ENCODE peak calls at places on chromosomes 13 and 19, in five cellular contexts. H, R, A, T and G are unnamed samples.

GRCh38 chr13:24680258-24680920 is at the start of gene ATP12A:
- DNase-seq in A (no peak), R (no peak), H (no peak), T (no peak), G (no peak)

GRCh38 chr19:46944918-46945628 is 74.6 kb upstream of the NPAS1 start:
- DNase-seq in R (peak), T (peak), A (no peak), H (peak), G (peak)

GRCh38 chr19:28046932-28047331 is 1166.0 kb downstream of the UQCRFS1 start:
- DNase-seq in T (no peak), R (no peak), A (no peak), H (no peak), G (no peak)

GRCh38 chr19:58067240-58067912 is 8.3 kb downstream of the ZNF135 start:
- DNase-seq in H (no peak), R (no peak), A (no peak), T (no peak), G (no peak)

GRCh38 chr19:33868076-33868735 is 71.5 kb downstream of the KCTD15 start:
- DNase-seq in T (no peak), H (no peak), R (peak), A (no peak), G (no peak)

GRCh38 chr13:78499802-78500201 is 103.5 kb downstream of the POU4F1 start:
- DNase-seq in T (no peak), A (no peak), H (no peak), R (no peak), G (no peak)

GRCh38 chr19:57269515-57270250 is 10.6 kb upstream of the ZNF460 start:
- DNase-seq in H (no peak), T (no peak), R (no peak), A (no peak), G (no peak)

GRCh38 chr19:54561840-54562239 is 11.8 kb upstream of the LILRA2 start:
- DNase-seq in A (no peak), H (no peak), T (no peak), R (no peak), G (no peak)

GRCh38 chr19:13765395-13766094 is 1.2 kb downstream of the MRI1 start:
- DNase-seq in A (no peak), H (no peak), R (no peak), T (no peak), G (no peak)

GRCh38 chr19:11166281-11167142 is 10.9 kb upstream of the SPC24 start:
- DNase-seq in H (no peak), A (no peak), R (no peak), T (no peak), G (no peak)

GRCh38 chr13:28503182-28503980 is 8.5 kb upstream of the FLT1 start:
- DNase-seq in H (no peak), T (no peak), A (no peak), R (no peak), G (no peak)

GRCh38 chr13:45416521-45417125 is 1.6 kb downstream of the SLC25A30 start:
- DNase-seq in T (no peak), A (no peak), R (peak), H (no peak), G (no peak)

GRCh38 chr13:40152904-40153303 is 497.4 kb downstream of the COG6 start:
- DNase-seq in R (no peak), T (no peak), A (no peak), H (no peak), G (no peak)

GRCh38 chr19:54232552-54232934 is 9.7 kb upstream of the LILRB3 start:
- DNase-seq in A (no peak), R (no peak), T (no peak), H (no peak), G (no peak)

GRCh38 chr19:53538378-53539109 is 599 bp downstream of the ZNF331 start:
- DNase-seq in H (no peak), R (no peak), A (no peak), T (peak), G (no peak)

GRCh38 chr13:98466634-98467236 is 110.2 kb downstream of the STK24 start:
- DNase-seq in T (peak), A (peak), R (no peak), H (no peak), G (no peak)

GRCh38 chr19:39372941-39373340 is 18.0 kb downstream of the PAF1 start:
- DNase-seq in A (no peak), T (no peak), R (no peak), H (no peak), G (no peak)

GRCh38 chr13:110925023-110925608 is 10.2 kb upstream of the ANKRD10 start:
- DNase-seq in A (no peak), T (peak), R (no peak), H (no peak), G (peak)

GRCh38 chr19:8131517-8131916 is 17.9 kb downstream of the FBN3 start:
- DNase-seq in A (no peak), R (no peak), T (no peak), H (no peak), G (no peak)

GRCh38 chr19:46722004-46722380 is 5.1 kb upstream of the PRKD2 start:
- DNase-seq in R (no peak), T (no peak), A (no peak), H (no peak), G (no peak)

GRCh38 chr13:58619396-58620113 is 988.0 kb downstream of the PCDH17 start:
- DNase-seq in R (no peak), T (no peak), H (no peak), A (no peak), G (no peak)

GRCh38 chr19:45828523-45828922 is 13.4 kb upstream of the RSPH6A start:
- DNase-seq in H (no peak), A (no peak), T (no peak), R (no peak), G (no peak)

GRCh38 chr13:105759467-105759866 is 776.0 kb downstream of the EFNB2 start:
- DNase-seq in A (no peak), H (no peak), R (no peak), T (no peak), G (no peak)

GRCh38 chr13:49308977-49309408 is 61.3 kb downstream of the CDADC1 start:
- DNase-seq in R (peak), H (no peak), A (no peak), T (no peak), G (no peak)

GRCh38 chr13:90238433-90238832 is 1109.1 kb upstream of the MIR17HG start:
- DNase-seq in R (no peak), A (no peak), H (no peak), T (no peak), G (no peak)

GRCh38 chr13:97257800-97258799 is 36.0 kb downstream of the MBNL2 start:
- DNase-seq in H (peak), T (no peak), R (peak), A (peak), G (peak)

GRCh38 chr13:99191336-99191899 is 9.2 kb upstream of the UBAC2 start:
- DNase-seq in T (no peak), R (no peak), A (no peak), H (no peak), G (no peak)

GRCh38 chr19:33868821-33869412 is 72.2 kb downstream of the KCTD15 start:
- DNase-seq in R (peak), H (peak), A (no peak), T (no peak), G (no peak)

GRCh38 chr19:11232555-11232954 is 6.9 kb upstream of the ANGPTL8 start:
- DNase-seq in A (no peak), T (no peak), R (no peak), H (no peak), G (no peak)

GRCh38 chr13:24741016-24741662 is 22.8 kb upstream of the RNF17 start:
- DNase-seq in H (no peak), A (no peak), R (no peak), T (peak), G (no peak)

GRCh38 chr19:51027126-51027806 is 850 bp upstream of the KLK11 start:
- DNase-seq in H (no peak), T (no peak), A (no peak), R (no peak), G (peak)

GRCh38 chr13:97114696-97115095 is 107.4 kb upstream of the MBNL2 start:
- DNase-seq in T (no peak), H (no peak), A (no peak), R (no peak), G (no peak)

GRCh38 chr19:41302624-41303351 is 7.2 kb upstream of the CCDC97 start:
- DNase-seq in A (no peak), H (no peak), T (no peak), R (no peak), G (no peak)

GRCh38 chr19:38028913-38029565 is 122.0 kb downstream of the SIPA1L3 start:
- DNase-seq in H (no peak), T (no peak), R (no peak), A (no peak), G (no peak)

GRCh38 chr13:80116107-80116506 is 224.8 kb downstream of the SPRY2 start:
- DNase-seq in T (no peak), R (no peak), H (no peak), A (no peak), G (no peak)

DNA sequence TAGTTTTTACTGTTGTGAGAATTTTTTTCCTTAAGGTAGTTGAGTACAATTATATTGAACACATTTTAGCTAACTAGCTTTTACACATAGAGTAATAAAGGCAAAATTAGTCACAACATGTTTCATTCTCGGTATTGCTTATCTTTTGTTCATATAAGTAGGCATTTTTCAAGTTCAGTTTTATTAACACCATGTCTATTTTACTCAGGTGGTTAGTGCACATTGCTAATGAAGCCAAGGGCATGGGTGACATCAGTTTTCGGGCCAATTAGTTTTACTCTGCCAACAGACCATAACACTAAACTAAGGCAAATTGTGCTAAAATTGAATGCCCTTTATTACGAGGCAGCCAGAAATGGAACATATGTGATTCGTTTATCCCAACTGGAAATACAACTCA is 19.6 kb upstream of the PCDH17 start:
- DNase-seq in T (no peak), A (no peak), R (no peak), H (no peak), G (no peak)
- H3K27ac ChIP-seq in T (no peak), A (no peak), R (no peak), H (no peak), G (no peak)

GRCh38 chr19:2266183-2266993 is 10.2 kb upstream of the JSRP1 start:
- DNase-seq in H (peak), T (peak), R (peak), A (no peak), G (no peak)
- H3K4me3 ChIP-seq in H (no peak), T (no peak), R (peak), A (no peak), G (peak)

GRCh38 chr13:42992585-42993122 is 613 bp upstream of the EPSTI1 start:
- DNase-seq in A (no peak), H (no peak), R (no peak), T (no peak), G (no peak)
- H3K27ac ChIP-seq in A (peak), H (peak), R (peak), T (peak), G (peak)

DNA sequence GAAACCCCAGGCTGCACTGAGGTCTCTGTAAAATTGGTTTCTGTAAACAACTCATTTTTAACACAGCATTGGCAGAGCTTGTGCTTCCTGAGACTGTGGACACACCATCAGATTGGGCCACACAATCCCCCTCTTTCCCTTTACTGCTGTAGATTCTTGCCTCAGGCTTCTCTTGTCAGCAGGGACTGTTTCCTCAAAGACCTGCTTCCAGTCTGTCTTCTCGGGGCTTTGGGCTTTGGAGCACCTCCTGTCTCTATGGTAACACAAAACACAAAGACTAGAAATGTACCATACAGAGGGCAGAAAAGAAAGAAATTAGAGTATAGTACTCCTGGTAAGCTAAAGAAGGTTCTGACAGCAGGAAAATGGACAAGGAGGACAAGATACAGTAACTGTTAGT is 484.5 kb downstream of the DIAPH3 start:
- DNase-seq in R (no peak), H (no peak), A (no peak), T (no peak), G (no peak)
- H3K4me3 ChIP-seq in R (no peak), H (no peak), A (no peak), T (no peak), G (no peak)

GRCh38 chr13:20193142-20193923 is 595 bp upstream of the GJB2 start:
- DNase-seq in A (no peak), R (no peak), T (no peak), H (no peak), G (peak)
- H3K27ac ChIP-seq in A (peak), R (no peak), T (no peak), H (no peak), G (no peak)

DNA sequence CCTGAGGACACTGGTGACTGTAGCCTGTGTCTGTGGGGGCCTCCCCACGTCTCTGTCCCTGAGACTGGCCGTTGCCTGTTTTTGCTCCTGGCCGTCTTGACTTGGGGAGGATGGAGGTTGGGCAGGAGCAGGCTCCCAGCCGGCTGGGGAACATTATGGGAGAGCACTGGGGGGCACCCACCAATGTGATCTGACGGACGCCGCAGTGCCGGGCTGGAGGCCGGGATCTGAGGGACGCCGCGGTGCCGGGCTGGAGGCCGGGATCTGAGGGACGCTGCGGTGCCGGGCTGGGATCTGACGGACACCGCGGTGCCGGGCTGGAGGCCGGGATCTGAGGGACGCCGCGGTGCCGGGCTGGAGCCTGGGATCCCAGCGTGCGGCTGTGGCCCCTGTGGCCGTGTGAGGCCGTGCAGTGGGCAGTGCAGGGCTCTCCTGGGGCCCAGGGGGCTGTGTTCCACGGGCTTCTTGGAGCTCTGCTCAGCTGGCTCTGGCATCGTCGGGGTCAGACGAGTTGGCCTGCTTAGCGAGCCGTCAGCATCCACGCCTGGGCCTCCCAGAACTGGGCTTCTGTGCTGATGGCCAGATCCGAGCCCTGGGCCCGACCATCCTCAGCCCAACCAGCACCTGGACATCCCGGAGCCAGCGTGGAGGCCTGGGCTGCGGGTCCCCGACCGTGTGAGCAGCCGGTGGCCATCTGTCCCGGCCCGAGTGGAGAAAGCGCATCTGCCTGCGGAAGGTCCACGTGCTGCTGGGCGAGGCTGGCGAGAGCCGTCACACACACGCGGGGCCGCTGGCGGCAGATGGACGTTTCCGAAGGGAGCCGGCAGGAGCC is 45.8 kb downstream of the GAS6 start:
- DNase-seq in R (no peak), A (no peak), T (no peak), H (no peak), G (no peak)
- H3K4me3 ChIP-seq in R (no peak), A (no peak), T (no peak), H (no peak), G (no peak)

DNA sequence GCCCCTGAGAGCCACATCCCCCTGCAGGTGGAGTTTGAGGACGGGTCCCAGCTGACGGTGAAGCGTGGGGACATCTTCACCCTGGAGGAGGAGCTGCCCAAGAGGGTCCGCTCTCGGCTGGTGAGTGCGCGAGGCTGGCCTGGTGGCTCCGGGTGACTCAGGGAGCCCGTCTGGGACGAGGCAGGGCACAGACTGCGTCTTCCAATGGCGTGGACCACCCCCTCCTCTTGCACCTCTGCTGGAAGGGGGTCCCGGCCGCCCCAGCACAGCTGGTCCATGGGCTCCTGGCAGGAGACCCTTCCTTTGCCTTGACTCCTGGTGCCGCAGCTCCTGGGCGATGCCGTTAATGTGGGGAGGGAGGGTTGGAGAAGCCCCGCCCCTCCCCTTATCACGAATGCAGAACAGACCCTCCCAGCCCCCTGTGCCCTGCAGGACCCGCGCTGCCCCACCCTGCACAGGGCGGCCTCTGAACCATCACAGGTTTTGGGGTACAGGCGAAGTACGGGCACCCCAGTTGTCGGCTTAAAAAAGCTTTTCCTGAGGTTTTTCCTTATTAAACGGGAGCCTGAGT is 181.5 kb downstream of the KDM4B start:
- DNase-seq in R (no peak), T (no peak), H (no peak), A (no peak), G (no peak)
- H3K27ac ChIP-seq in R (no peak), T (no peak), H (no peak), A (no peak), G (no peak)

DNA sequence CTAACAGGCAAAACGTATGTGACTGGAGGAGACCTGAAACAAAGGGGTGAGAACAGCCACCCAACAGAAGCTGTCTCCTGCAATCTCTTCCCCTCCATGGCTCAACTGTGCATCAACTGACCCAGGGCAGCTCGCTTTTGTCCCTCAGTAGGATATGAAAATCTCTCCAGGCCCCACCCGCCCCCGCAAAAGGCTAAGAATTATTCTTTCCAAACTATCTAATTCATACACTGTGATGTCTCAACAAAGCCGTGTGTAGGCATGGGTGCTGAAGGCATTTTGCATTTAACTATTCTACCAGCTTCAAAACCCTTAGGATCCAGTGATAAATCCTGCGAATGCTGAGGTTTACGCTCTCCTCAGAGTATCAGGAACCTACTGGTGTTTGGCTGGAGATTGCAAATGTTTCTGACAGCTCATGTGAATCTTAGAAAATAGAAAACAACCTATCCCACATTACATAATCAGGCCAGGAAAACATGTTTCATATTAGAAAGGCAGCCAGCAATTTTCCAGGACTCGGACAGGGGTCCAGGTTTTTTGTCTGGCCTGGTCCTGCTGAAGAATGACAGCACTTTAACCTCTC is 17.4 kb downstream of the DHRS12 start:
- DNase-seq in H (no peak), R (no peak), T (no peak), A (no peak), G (no peak)
- H3K4me3 ChIP-seq in H (peak), R (no peak), T (no peak), A (no peak), G (peak)